ENCODE peak calls at places on chromosomes 1 and 21, in seven cellular contexts. X, F, V, Z, H, J and T are unnamed samples. For H3K4me1, the result is how much of the 10 kb centered on the place peaks cover.

GRCh38 chr1:56056438-56057312 is 522.7 kb downstream of the PLPP3 start:
- DNase-seq in Z (no peak), V (peak), X (peak), F (no peak), J (no peak), H (no peak), T (no peak)

GRCh38 chr1:17573518-17574041 is 34.1 kb downstream of the ARHGEF10L start:
- DNase-seq in F (no peak), Z (no peak), X (no peak), J (no peak), V (no peak), H (peak), T (no peak)

GRCh38 chr1:186325239-186325638 is 49.8 kb downstream of the TPR start:
- DNase-seq in V (peak), X (peak), H (no peak), J (no peak), Z (no peak), F (peak), T (no peak)

GRCh38 chr1:145845514-145846161 is at the start of gene NUDT17:
- DNase-seq in X (peak), J (peak), H (peak), Z (peak), V (peak), F (peak), T (peak)

GRCh38 chr1:247857986-247858356 is 984 bp downstream of the TRIM58 start:
- DNase-seq in Z (no peak), V (no peak), X (peak), J (no peak), H (no peak), F (no peak), T (no peak)

GRCh38 chr1:46585312-46585711 is 18.8 kb downstream of the MKNK1 start:
- DNase-seq in J (no peak), V (no peak), Z (no peak), F (no peak), H (no peak), X (no peak), T (no peak)

GRCh38 chr1:222713091-222714012 is 988 bp downstream of the BROX start:
- DNase-seq in V (peak), J (peak), X (peak), Z (peak), F (peak), H (peak), T (peak)

GRCh38 chr1:842816-843215 is 80.9 kb upstream of the SAMD11 start:
- DNase-seq in X (no peak), J (no peak), H (no peak), Z (no peak), V (no peak), F (no peak), T (no peak)

GRCh38 chr1:54952950-54953718 is 27.3 kb upstream of the TMEM61 start:
- DNase-seq in X (peak), H (no peak), V (peak), Z (no peak), F (no peak), J (no peak), T (no peak)

GRCh38 chr1:6614019-6614952 is 755 bp downstream of the PHF13 start:
- DNase-seq in H (no peak), J (no peak), F (peak), V (peak), X (peak), Z (peak), T (no peak)

GRCh38 chr1:21645550-21645949 is 23.6 kb downstream of the RAP1GAP start:
- DNase-seq in J (no peak), X (no peak), Z (no peak), F (no peak), H (no peak), V (no peak), T (no peak)

GRCh38 chr1:98461873-98462385 is 199.6 kb upstream of the SNX7 start:
- DNase-seq in X (no peak), Z (no peak), J (no peak), H (no peak), V (no peak), F (no peak), T (no peak)

GRCh38 chr1:94004924-94005323 is 95.7 kb upstream of the GCLM start:
- DNase-seq in H (no peak), J (no peak), F (no peak), X (peak), V (peak), Z (no peak), T (no peak)

GRCh38 chr1:25579947-25580309 is 36.5 kb downstream of the LDLRAP1 start:
- DNase-seq in Z (no peak), V (no peak), F (no peak), H (no peak), X (no peak), J (no peak), T (no peak)

GRCh38 chr1:21508580-21509350 is 458 bp upstream of the ALPL start:
- DNase-seq in X (peak), Z (peak), V (peak), F (peak), H (peak), J (peak), T (peak)

GRCh38 chr1:235411489-235412486 is 44.6 kb downstream of the TBCE start:
- DNase-seq in X (peak), V (no peak), H (no peak), J (peak), Z (no peak), F (peak), T (no peak)

GRCh38 chr1:90133133-90133532 is 138.2 kb downstream of the ZNF326 start:
- DNase-seq in Z (peak), V (peak), F (peak), J (no peak), H (peak), X (peak), T (peak)

GRCh38 chr21:27149034-27149433 is 182.1 kb upstream of the ADAMTS5 start:
- DNase-seq in F (peak), J (no peak), V (peak), Z (no peak), H (no peak), X (no peak), T (no peak)

GRCh38 chr1:82934069-82934468 is 1064.9 kb downstream of the TTLL7 start:
- DNase-seq in Z (no peak), F (no peak), H (no peak), J (no peak), V (no peak), X (peak), T (no peak)

GRCh38 chr1:156848461-156849150 is 10.3 kb downstream of the INSRR start:
- DNase-seq in F (peak), J (peak), H (no peak), V (no peak), Z (peak), X (no peak), T (peak)

GRCh38 chr1:41837691-41838090 is 81.0 kb downstream of the HIVEP3 start:
- DNase-seq in H (no peak), V (no peak), J (no peak), Z (no peak), X (no peak), F (no peak), T (no peak)

GRCh38 chr1:91651671-91652071 is 151.0 kb downstream of the CDC7 start:
- DNase-seq in Z (no peak), H (no peak), J (no peak), F (no peak), V (peak), X (peak), T (peak)

GRCh38 chr1:85940621-85941306 is 215.8 kb downstream of the COL24A1 start:
- DNase-seq in H (no peak), J (peak), X (no peak), Z (no peak), F (no peak), V (peak), T (no peak)

GRCh38 chr1:241357366-241358305 is 631 bp upstream of the RGS7 start:
- DNase-seq in J (no peak), X (no peak), Z (no peak), V (no peak), H (no peak), F (peak), T (no peak)

GRCh38 chr1:185768371-185768770 is 34.2 kb downstream of the HMCN1 start:
- DNase-seq in H (no peak), Z (no peak), V (no peak), J (no peak), F (no peak), X (no peak), T (no peak)

GRCh38 chr1:23791434-23792047 is 596 bp downstream of the LYPLA2 start:
- DNase-seq in Z (peak), J (no peak), V (no peak), X (no peak), H (no peak), F (peak), T (peak)

GRCh38 chr1:194568610-194569009 is 1382.2 kb upstream of the B3GALT2 start:
- DNase-seq in X (no peak), H (no peak), J (no peak), V (peak), F (peak), Z (no peak), T (no peak)

GRCh38 chr1:162590101-162590500 is 28.6 kb downstream of the UAP1 start:
- DNase-seq in F (no peak), V (no peak), Z (no peak), H (no peak), J (no peak), X (no peak), T (no peak)

GRCh38 chr1:17802164-17802563 is 47.0 kb downstream of the ACTL8 start:
- DNase-seq in Z (no peak), J (peak), H (no peak), F (no peak), V (peak), X (no peak), T (no peak)

GRCh38 chr1:198123146-198123545 is 33.7 kb upstream of the NEK7 start:
- DNase-seq in J (no peak), F (no peak), Z (no peak), X (peak), V (peak), H (no peak), T (no peak)

GRCh38 chr21:28769683-28770082 is 223.0 kb downstream of the LTN1 start:
- DNase-seq in H (no peak), X (peak), F (no peak), Z (no peak), V (no peak), J (peak), T (no peak)

GRCh38 chr1:106568161-106568560 is 488.3 kb upstream of the PRMT6 start:
- DNase-seq in F (no peak), J (no peak), Z (no peak), H (no peak), X (no peak), V (no peak), T (no peak)

GRCh38 chr1:182473553-182473952 is 23.6 kb downstream of the RGSL1 start:
- DNase-seq in V (no peak), H (no peak), J (no peak), Z (no peak), X (no peak), F (no peak), T (no peak)

GRCh38 chr1:81664341-81664740 is 136.4 kb upstream of the ADGRL2 start:
- DNase-seq in J (no peak), V (peak), X (no peak), F (peak), H (no peak), Z (no peak), T (no peak)

GRCh38 chr1:2525524-2525895 is 886 bp downstream of the PANK4 start:
- DNase-seq in X (no peak), Z (no peak), V (no peak), J (no peak), F (peak), H (no peak), T (no peak)

GRCh38 chr1:91916046-91916445 is 30.1 kb upstream of the TGFBR3 start:
- DNase-seq in J (peak), H (no peak), Z (no peak), V (no peak), X (no peak), F (no peak), T (no peak)

GRCh38 chr1:158930504-158930903 is 848 bp upstream of the PYHIN1 start:
- DNase-seq in J (no peak), F (no peak), Z (no peak), V (no peak), X (no peak), H (no peak), T (no peak)

GRCh38 chr1:38500352-38500751 is 359.2 kb downstream of the RRAGC start:
- DNase-seq in V (no peak), F (no peak), Z (no peak), X (no peak), H (no peak), J (no peak), T (no peak)

GRCh38 chr1:38497921-38498320 is 361.7 kb downstream of the RRAGC start:
- DNase-seq in V (no peak), J (no peak), H (no peak), Z (no peak), F (no peak), X (no peak), T (no peak)

GRCh38 chr1:38505950-38506349 is 353.6 kb downstream of the RRAGC start:
- DNase-seq in V (no peak), X (no peak), F (no peak), Z (no peak), H (no peak), J (no peak), T (no peak)

GRCh38 chr1:38502772-38503171 is 356.8 kb downstream of the RRAGC start:
- DNase-seq in H (peak), Z (peak), J (no peak), V (no peak), X (no peak), F (peak), T (peak)

GRCh38 chr1:38500891-38501290 is 358.7 kb downstream of the RRAGC start:
- DNase-seq in J (no peak), H (no peak), F (no peak), Z (no peak), V (no peak), X (no peak), T (no peak)
- H3K27ac ChIP-seq in J (no peak), H (no peak), F (no peak), Z (no peak), V (no peak), X (no peak), T (no peak)

DNA sequence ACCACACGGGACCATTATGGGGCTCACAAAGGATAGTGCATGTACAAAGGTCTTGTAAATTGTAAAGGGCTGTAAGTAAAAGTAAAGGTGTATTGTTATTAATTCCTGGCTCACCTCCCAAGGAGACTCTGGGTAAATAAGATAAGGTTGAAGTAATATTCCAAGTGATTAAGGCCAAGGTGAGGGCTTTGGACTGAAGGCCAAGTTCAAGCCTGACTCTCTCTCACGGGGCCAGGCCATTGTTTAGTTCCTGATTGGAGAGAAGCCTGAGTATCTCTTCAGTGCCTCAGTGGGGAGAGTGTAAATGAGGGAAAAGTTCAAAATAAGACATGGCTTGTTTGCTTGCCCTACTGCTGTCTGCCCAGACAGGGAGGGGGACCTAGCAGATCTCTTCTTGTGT is 19.5 kb upstream of the ZFYVE9 start:
- DNase-seq in J (no peak), V (no peak), H (no peak), X (no peak), Z (no peak), F (no peak), T (no peak)
- H2AK5ac ChIP-seq in J (no peak), V (no peak), H (no peak), X (no peak), Z (no peak), F (no peak), T (no peak)

GRCh38 chr21:42336065-42336464 is 14.7 kb downstream of the TFF2 start:
- DNase-seq in X (peak), V (peak), J (no peak), Z (peak), F (peak), H (no peak), T (peak)
- H3K4me1 ChIP-seq in X (under half), V (under half), J (under half), Z (under half), F (under half), H (under half), T (under half)

DNA sequence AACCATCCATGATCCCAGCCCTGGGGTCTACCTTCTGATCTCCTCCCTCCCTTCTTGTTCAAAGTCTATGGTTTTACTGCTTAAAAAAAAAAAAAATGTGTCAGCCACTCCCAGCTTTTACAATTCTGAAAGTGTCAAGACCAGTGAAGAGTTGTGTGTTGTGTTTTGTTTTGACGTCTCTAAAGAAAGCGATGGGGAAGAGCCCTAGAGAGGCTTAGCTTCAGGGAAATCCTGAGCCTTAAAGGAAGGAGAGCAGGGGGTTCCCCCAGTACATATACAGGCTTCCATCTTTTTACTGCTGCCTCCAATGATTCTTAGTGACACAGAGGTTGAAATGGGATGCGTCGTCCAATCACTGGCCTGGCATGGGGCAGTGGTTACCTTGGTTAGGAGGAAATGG is 13.9 kb upstream of the FMOD start:
- DNase-seq in H (no peak), J (no peak), Z (no peak), F (no peak), V (no peak), X (no peak), T (no peak)
- H3K27ac ChIP-seq in H (no peak), J (peak), Z (no peak), F (peak), V (no peak), X (no peak), T (no peak)

GRCh38 chr1:192489046-192489445 is 86.5 kb upstream of the RGS1 start:
- DNase-seq in Z (no peak), H (no peak), F (no peak), X (peak), J (no peak), V (peak), T (no peak)

GRCh38 chr1:192491804-192492554 is 83.6 kb upstream of the RGS1 start:
- DNase-seq in F (no peak), Z (no peak), X (peak), J (no peak), H (no peak), V (peak), T (no peak)

GRCh38 chr1:192493584-192493983 is 82.0 kb upstream of the RGS1 start:
- DNase-seq in V (no peak), J (no peak), F (no peak), X (no peak), Z (no peak), H (no peak), T (no peak)

GRCh38 chr1:192488058-192488457 is 87.5 kb upstream of the RGS1 start:
- DNase-seq in F (peak), J (no peak), H (no peak), Z (no peak), V (no peak), X (no peak), T (no peak)

DNA sequence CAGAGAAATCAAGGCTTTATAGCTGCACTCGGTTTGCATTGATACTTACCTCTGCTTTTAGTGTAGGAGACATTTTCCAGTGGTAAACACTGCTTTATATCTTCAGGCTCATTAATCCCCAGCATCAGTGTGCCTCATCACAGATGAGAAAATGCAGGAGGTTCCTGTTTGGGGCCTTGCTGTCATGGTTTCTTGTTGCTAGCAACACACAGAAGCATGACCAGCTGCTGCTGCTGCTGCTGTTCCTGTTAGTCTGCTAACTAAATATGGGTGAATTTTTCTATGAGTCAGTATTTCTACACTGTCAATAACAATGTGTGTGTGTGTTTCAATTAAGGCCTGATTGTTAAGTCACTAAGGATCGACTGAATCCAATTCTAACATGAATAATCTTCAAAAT is 85.8 kb upstream of the RGS1 start:
- DNase-seq in X (peak), J (peak), V (peak), Z (no peak), H (no peak), F (peak), T (peak)
- H2AK5ac ChIP-seq in X (no peak), J (no peak), V (no peak), Z (no peak), H (no peak), F (no peak), T (no peak)

DNA sequence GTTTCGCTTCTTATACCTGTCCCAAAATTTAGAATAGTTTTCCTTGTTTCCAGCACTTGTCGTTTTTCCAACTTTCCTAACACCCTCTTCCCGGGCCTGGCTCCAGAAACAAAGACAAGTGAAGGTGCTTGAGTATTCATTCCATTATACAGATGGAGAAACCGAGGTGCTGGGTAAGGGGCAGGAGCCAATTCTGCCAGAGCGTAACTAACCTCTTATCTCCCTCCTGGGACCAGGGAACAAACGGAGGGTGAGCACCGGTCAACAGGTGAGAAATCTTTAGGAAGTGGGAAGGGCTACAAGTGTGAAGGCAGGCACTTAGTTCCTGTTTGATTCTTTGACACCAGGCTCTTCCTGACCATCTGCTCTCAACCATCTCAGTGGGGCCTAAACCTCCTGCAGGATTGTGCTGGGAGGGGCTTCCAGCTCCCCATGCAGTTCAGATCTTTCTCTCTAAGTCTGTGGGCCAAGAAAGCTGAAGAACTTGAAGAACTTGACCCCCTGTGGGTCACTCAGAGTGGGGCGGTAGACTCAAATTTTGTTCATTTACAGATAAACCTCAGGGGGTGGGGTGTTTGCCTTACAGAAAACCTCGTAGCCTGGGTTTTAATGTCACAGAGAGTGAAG is 8.7 kb downstream of the PLXNA2 start:
- DNase-seq in X (no peak), Z (no peak), V (no peak), H (no peak), F (peak), J (no peak), T (no peak)
- H3K4me1 ChIP-seq in X (half or more), Z (under half), V (under half), H (half or more), F (half or more), J (half or more), T (under half)

GRCh38 chr1:155379877-155380192 is 59.1 kb downstream of the RUSC1 start:
- DNase-seq in F (no peak), H (no peak), V (no peak), X (no peak), Z (no peak), J (no peak), T (no peak)
- H3K27ac ChIP-seq in F (no peak), H (no peak), V (no peak), X (no peak), Z (no peak), J (no peak), T (no peak)

GRCh38 chr1:31569773-31570172 is 6.5 kb upstream of the TINAGL1 start:
- DNase-seq in Z (no peak), F (no peak), H (no peak), X (no peak), V (no peak), J (no peak), T (no peak)
- H2AK5ac ChIP-seq in Z (no peak), F (no peak), H (no peak), X (peak), V (peak), J (peak), T (no peak)